ENCODE peak calls at places on chromosome 9, in four cellular contexts. T is NCI-H774; B is mesendoderm; X is stimulated activated CD4-positive, alpha-beta T cell treated with anti-CD3 and anti-CD28 coated beads, Interleukin-4, amount 100 ng/mL, for 4 hours. V is an unnamed sample.

GRCh38 chr9:109652112-109652511 is 127.9 kb upstream of the PALM2AKAP2 start:
- DNase-seq in T (no peak), B (no peak), X (no peak), V (peak; percentile 69)

GRCh38 chr9:131310833-131311554 is 21.5 kb downstream of the PLPP7 start:
- DNase-seq in T (peak; percentile 25), B (peak; percentile 39), X (peak; percentile 42), V (no peak)

GRCh38 chr9:135229701-135230385 is 142.4 kb downstream of the OLFM1 start:
- DNase-seq in T (no peak), B (peak; percentile 32), X (no peak), V (no peak)

GRCh38 chr9:114419796-114420195 is 32.0 kb upstream of the AKNA start:
- DNase-seq in T (no peak), B (no peak), X (no peak), V (no peak)

GRCh38 chr9:14031015-14031414 is 282.9 kb downstream of the NFIB start:
- DNase-seq in T (no peak), B (peak; percentile 76), X (no peak), V (no peak)

GRCh38 chr9:16246785-16247184 is 623.7 kb downstream of the BNC2 start:
- DNase-seq in T (no peak), B (no peak), X (no peak), V (no peak)

GRCh38 chr9:136393531-136393930 is 6.4 kb downstream of the SNAPC4 start:
- DNase-seq in T (no peak), B (no peak), X (no peak), V (no peak)

GRCh38 chr9:74777136-74777879 is 110.4 kb downstream of the TRPM6 start:
- DNase-seq in T (peak; percentile 33), B (peak; percentile 47), X (peak; percentile 57), V (peak; percentile 69)

GRCh38 chr9:5499889-5500398 is 10.4 kb upstream of the PDCD1LG2 start:
- DNase-seq in T (no peak), B (no peak), X (no peak), V (peak; percentile 30)

GRCh38 chr9:134477927-134478326 is 151.7 kb downstream of the RXRA start:
- DNase-seq in T (no peak), B (no peak), X (no peak), V (no peak)

GRCh38 chr9:26687421-26687820 is 205.2 kb downstream of the CAAP1 start:
- DNase-seq in T (no peak), B (peak; percentile 48), X (no peak), V (peak; percentile 37)

GRCh38 chr9:134657666-134658377 is 16.2 kb downstream of the COL5A1 start:
- DNase-seq in T (no peak), B (no peak), X (no peak), V (no peak)

GRCh38 chr9:137395666-137396010 is 27.3 kb downstream of the EXD3 start:
- DNase-seq in T (no peak), B (no peak), X (no peak), V (no peak)

GRCh38 chr9:120891255-120891954 is 14.4 kb upstream of the PHF19 start:
- DNase-seq in T (no peak), B (no peak), X (no peak), V (no peak)

GRCh38 chr9:132857031-132857430 is 21.1 kb downstream of the AK8 start:
- DNase-seq in T (no peak), B (no peak), X (no peak), V (peak; percentile 22)

GRCh38 chr9:136289651-136290507 is 14.0 kb downstream of the CCDC187 start:
- DNase-seq in T (no peak), B (no peak), X (no peak), V (no peak)

GRCh38 chr9:121283856-121284732 is 16.1 kb downstream of the GSN start:
- DNase-seq in T (no peak), B (no peak), X (no peak), V (no peak)

GRCh38 chr9:129306318-129306973 is 128.4 kb upstream of the IER5L start:
- DNase-seq in T (no peak), B (no peak), X (no peak), V (no peak)

GRCh38 chr9:89138463-89139390 is 39.9 kb downstream of the SHC3 start:
- DNase-seq in T (no peak), B (no peak), X (no peak), V (no peak)

GRCh38 chr9:122005597-122005996 is 87.5 kb downstream of the TTLL11 start:
- DNase-seq in T (no peak), B (peak; percentile 22), X (no peak), V (peak; percentile 60)

GRCh38 chr9:27212191-27212590 is 84.8 kb downstream of the EQTN start:
- DNase-seq in T (no peak), B (no peak), X (no peak), V (no peak)

GRCh38 chr9:7570107-7570720 is 229.4 kb downstream of the DMAC1 start:
- DNase-seq in T (peak; percentile 67), B (peak; percentile 74), X (peak; percentile 46), V (peak; percentile 81)

GRCh38 chr9:93143830-93144530 is 9.9 kb upstream of the NINJ1 start:
- DNase-seq in T (no peak), B (no peak), X (no peak), V (peak; percentile 27)

GRCh38 chr9:21160178-21160577 is 6.3 kb downstream of the IFNA21 start:
- DNase-seq in T (no peak), B (peak; percentile 10), X (no peak), V (no peak)

GRCh38 chr9:128669786-128670185 is 13.1 kb upstream of the DYNC2I2 start:
- DNase-seq in T (no peak), B (no peak), X (no peak), V (no peak)

GRCh38 chr9:8856686-8857329 is 1057.2 kb upstream of the DMAC1 start:
- DNase-seq in T (no peak), B (peak; percentile 76), X (no peak), V (no peak)

GRCh38 chr9:89967527-89967926 is 362.7 kb downstream of the GADD45G start:
- DNase-seq in T (no peak), B (peak; percentile 13), X (no peak), V (no peak)

GRCh38 chr9:87878930-87879603 is 3.6 kb upstream of the SPATA31E1 start:
- DNase-seq in T (no peak), B (no peak), X (no peak), V (peak; percentile 42)

GRCh38 chr9:110977259-110977709 is 61.0 kb downstream of the LPAR1 start:
- DNase-seq in T (no peak), B (no peak), X (no peak), V (peak; percentile 89)

GRCh38 chr9:131276891-131277672 is 772 bp upstream of the FAM78A start:
- DNase-seq in T (no peak), B (no peak), X (peak; percentile 42), V (no peak)

GRCh38 chr9:35367451-35367850 is 122.5 kb upstream of the RUSC2 start:
- DNase-seq in T (no peak), B (peak; percentile 74), X (no peak), V (peak; percentile 73)

GRCh38 chr9:129202613-129203555 is 24.8 kb upstream of the IER5L start:
- DNase-seq in T (peak; percentile 85), B (peak; percentile 80), X (peak; percentile 89), V (peak; percentile 73)

GRCh38 chr9:20321683-20322082 is 300.6 kb downstream of the MLLT3 start:
- DNase-seq in T (no peak), B (no peak), X (no peak), V (no peak)

GRCh38 chr9:101432171-101432570 is 3.4 kb downstream of the ALDOB start:
- DNase-seq in T (no peak), B (no peak), X (no peak), V (no peak)